ENCODE peak calls at places on chromosomes 16 and 17, in seven cellular contexts. One of them, this sample, is unnamed.

GRCh38 chr16:58501242-58502131 is 1.5 kb downstream of the NDRG4 start:
- DNase-seq in NCI-H1417 treated with DMSO at 0.1 percent for 48 hours: no peak
- DNase-seq in NCI-H2081 treated with DMSO at 0.1 percent for 48 hours: no peak
- DNase-seq in mucosa of descending colon: no peak
- DNase-seq in tibial nerve: no peak
- DNase-seq in cerebellar cortex: peak; percentile 57
- DNase-seq in SHP77: peak; percentile 47
- DNase-seq in this sample: no peak

GRCh38 chr17:62819511-62820221 is 11.6 kb upstream of the MARCHF10 start:
- DNase-seq in NCI-H1417 treated with DMSO at 0.1 percent for 48 hours: no peak
- DNase-seq in NCI-H2081 treated with DMSO at 0.1 percent for 48 hours: no peak
- DNase-seq in mucosa of descending colon: no peak
- DNase-seq in tibial nerve: peak; percentile 65
- DNase-seq in cerebellar cortex: no peak
- DNase-seq in SHP77: no peak
- DNase-seq in this sample: no peak

GRCh38 chr17:19238167-19238505 is 970 bp downstream of the EPN2 start:
- DNase-seq in NCI-H1417 treated with DMSO at 0.1 percent for 48 hours: no peak
- DNase-seq in NCI-H2081 treated with DMSO at 0.1 percent for 48 hours: no peak
- DNase-seq in mucosa of descending colon: peak; percentile 72
- DNase-seq in tibial nerve: no peak
- DNase-seq in cerebellar cortex: no peak
- DNase-seq in SHP77: peak; percentile 15
- DNase-seq in this sample: no peak

GRCh38 chr16:30358990-30359870 is 4.1 kb upstream of the CD2BP2 start:
- DNase-seq in NCI-H1417 treated with DMSO at 0.1 percent for 48 hours: no peak
- DNase-seq in NCI-H2081 treated with DMSO at 0.1 percent for 48 hours: no peak
- DNase-seq in mucosa of descending colon: no peak
- DNase-seq in tibial nerve: no peak
- DNase-seq in cerebellar cortex: no peak
- DNase-seq in SHP77: no peak
- DNase-seq in this sample: no peak

GRCh38 chr17:58330544-58330996 is 2.0 kb upstream of the TSPOAP1 start:
- DNase-seq in NCI-H1417 treated with DMSO at 0.1 percent for 48 hours: no peak
- DNase-seq in NCI-H2081 treated with DMSO at 0.1 percent for 48 hours: no peak
- DNase-seq in mucosa of descending colon: peak; percentile 32
- DNase-seq in tibial nerve: no peak
- DNase-seq in cerebellar cortex: no peak
- DNase-seq in SHP77: no peak
- DNase-seq in this sample: no peak

GRCh38 chr16:58443783-58444182 is 51.5 kb downstream of the GINS3 start:
- DNase-seq in NCI-H1417 treated with DMSO at 0.1 percent for 48 hours: no peak
- DNase-seq in NCI-H2081 treated with DMSO at 0.1 percent for 48 hours: no peak
- DNase-seq in mucosa of descending colon: no peak
- DNase-seq in tibial nerve: no peak
- DNase-seq in cerebellar cortex: no peak
- DNase-seq in SHP77: no peak
- DNase-seq in this sample: no peak

GRCh38 chr16:9489823-9490467 is 398.5 kb downstream of the HAPSTR1 start:
- DNase-seq in NCI-H1417 treated with DMSO at 0.1 percent for 48 hours: no peak
- DNase-seq in NCI-H2081 treated with DMSO at 0.1 percent for 48 hours: no peak
- DNase-seq in mucosa of descending colon: no peak
- DNase-seq in tibial nerve: no peak
- DNase-seq in cerebellar cortex: no peak
- DNase-seq in SHP77: peak; percentile 9
- DNase-seq in this sample: no peak

GRCh38 chr16:1089822-1090619 is 6.0 kb downstream of the C1QTNF8 start:
- DNase-seq in NCI-H1417 treated with DMSO at 0.1 percent for 48 hours: no peak
- DNase-seq in NCI-H2081 treated with DMSO at 0.1 percent for 48 hours: no peak
- DNase-seq in mucosa of descending colon: peak; percentile 96
- DNase-seq in tibial nerve: no peak
- DNase-seq in cerebellar cortex: no peak
- DNase-seq in SHP77: no peak
- DNase-seq in this sample: no peak

GRCh38 chr17:46940692-46941404 is 17.9 kb downstream of the GOSR2 start:
- DNase-seq in NCI-H1417 treated with DMSO at 0.1 percent for 48 hours: peak; percentile 9
- DNase-seq in NCI-H2081 treated with DMSO at 0.1 percent for 48 hours: peak; percentile 30
- DNase-seq in mucosa of descending colon: peak; percentile 74
- DNase-seq in tibial nerve: peak; percentile 82
- DNase-seq in cerebellar cortex: peak; percentile 83
- DNase-seq in SHP77: peak; percentile 92
- DNase-seq in this sample: peak; percentile 2

GRCh38 chr17:3672571-3672970 is 4.0 kb downstream of the EMC6 start:
- DNase-seq in NCI-H1417 treated with DMSO at 0.1 percent for 48 hours: no peak
- DNase-seq in NCI-H2081 treated with DMSO at 0.1 percent for 48 hours: no peak
- DNase-seq in mucosa of descending colon: no peak
- DNase-seq in tibial nerve: no peak
- DNase-seq in cerebellar cortex: no peak
- DNase-seq in SHP77: no peak
- DNase-seq in this sample: no peak

GRCh38 chr16:87392823-87393679 is 915 bp downstream of the MAP1LC3B start:
- DNase-seq in NCI-H1417 treated with DMSO at 0.1 percent for 48 hours: no peak
- DNase-seq in NCI-H2081 treated with DMSO at 0.1 percent for 48 hours: no peak
- DNase-seq in mucosa of descending colon: peak; percentile 74
- DNase-seq in tibial nerve: no peak
- DNase-seq in cerebellar cortex: peak; percentile 67
- DNase-seq in SHP77: no peak
- DNase-seq in this sample: no peak

GRCh38 chr16:52535076-52535475 is 11.9 kb downstream of the TOX3 start:
- DNase-seq in NCI-H1417 treated with DMSO at 0.1 percent for 48 hours: no peak
- DNase-seq in NCI-H2081 treated with DMSO at 0.1 percent for 48 hours: no peak
- DNase-seq in mucosa of descending colon: no peak
- DNase-seq in tibial nerve: no peak
- DNase-seq in cerebellar cortex: no peak
- DNase-seq in SHP77: no peak
- DNase-seq in this sample: no peak

GRCh38 chr16:14109077-14109775 is 38.1 kb downstream of the MRTFB start:
- DNase-seq in NCI-H1417 treated with DMSO at 0.1 percent for 48 hours: no peak
- DNase-seq in NCI-H2081 treated with DMSO at 0.1 percent for 48 hours: no peak
- DNase-seq in mucosa of descending colon: no peak
- DNase-seq in tibial nerve: no peak
- DNase-seq in cerebellar cortex: no peak
- DNase-seq in SHP77: no peak
- DNase-seq in this sample: no peak

GRCh38 chr16:77816293-77816692 is 27.9 kb downstream of the VAT1L start:
- DNase-seq in NCI-H1417 treated with DMSO at 0.1 percent for 48 hours: no peak
- DNase-seq in NCI-H2081 treated with DMSO at 0.1 percent for 48 hours: no peak
- DNase-seq in mucosa of descending colon: no peak
- DNase-seq in tibial nerve: no peak
- DNase-seq in cerebellar cortex: no peak
- DNase-seq in SHP77: no peak
- DNase-seq in this sample: no peak

This sample was measured in NCI-H1436 treated with DMSO at 0.1 percent for 48 hours.